ENCODE peak calls at places on chromosomes 1 and 21, in nine cellular contexts. X is adrenal gland, V is BE2C, S is esophagus muscularis mucosa, Z is cardiac muscle cell, G is body of pancreas, C is mammary epithelial cell, K is endodermal cell, A is H9. Q is an unnamed sample.

GRCh38 chr21:27502801-27503200 is 535.9 kb upstream of the ADAMTS5 start:
- DNase-seq in K (no peak), S (no peak), V (no peak), G (no peak), Z (no peak), X (no peak), C (no peak), A (no peak), Q (no peak)

GRCh38 chr1:32816676-32817158 is 441 bp downstream of the YARS1 start:
- DNase-seq in A (no peak), X (no peak), G (peak; percentile 3), Z (peak; percentile 45), S (no peak), K (no peak), C (peak; percentile 83), V (no peak), Q (no peak)

GRCh38 chr1:156675715-156676311 is 1.4 kb downstream of the NES start:
- DNase-seq in G (no peak), V (peak; percentile 84), X (no peak), A (peak; percentile 62), S (no peak), Z (peak; percentile 57), K (peak; percentile 85), C (no peak), Q (peak; percentile 61)

GRCh38 chr1:2547210-2548067 is 8.7 kb upstream of the TNFRSF14 start:
- DNase-seq in X (no peak), S (no peak), K (no peak), A (no peak), G (no peak), V (no peak), C (no peak), Z (no peak), Q (no peak)

GRCh38 chr1:227776277-227776676 is 39.2 kb upstream of the PRSS38 start:
- DNase-seq in C (no peak), G (no peak), X (no peak), Z (no peak), A (no peak), K (no peak), V (no peak), S (no peak), Q (no peak)

GRCh38 chr1:27891196-27891889 is 19.0 kb downstream of the THEMIS2 start:
- DNase-seq in V (no peak), K (no peak), G (peak; percentile 68), A (no peak), C (no peak), S (no peak), X (peak; percentile 45), Z (no peak), Q (no peak)

GRCh38 chr1:41003640-41004220 is 17.8 kb downstream of the SLFNL1 start:
- DNase-seq in X (peak; percentile 99), S (peak; percentile 98), Z (peak; percentile 78), K (peak; percentile 74), A (no peak), G (peak; percentile 95), V (peak; percentile 88), C (peak; percentile 97), Q (peak; percentile 96)

GRCh38 chr1:227094249-227094966 is 154.3 kb downstream of the COQ8A start:
- DNase-seq in A (no peak), X (no peak), S (no peak), C (no peak), K (no peak), Z (no peak), V (no peak), G (peak; percentile 58), Q (no peak)

GRCh38 chr1:210448293-210448892 is 119.7 kb downstream of the HHAT start:
- DNase-seq in C (peak; percentile 18), K (peak; percentile 73), G (peak; percentile 35), A (no peak), V (peak; percentile 63), X (peak; percentile 39), Z (peak; percentile 65), S (no peak), Q (no peak)

GRCh38 chr1:228889289-228889688 is 154.0 kb downstream of the RHOU start:
- DNase-seq in S (no peak), A (no peak), K (no peak), Z (no peak), V (no peak), G (no peak), C (no peak), X (no peak), Q (no peak)

GRCh38 chr1:150925080-150925479 is 1.1 kb upstream of the SETDB1 start:
- DNase-seq in S (no peak), K (no peak), V (no peak), G (no peak), A (peak; percentile 41), Z (no peak), X (peak; percentile 29), C (no peak), Q (no peak)

GRCh38 chr1:29264773-29265389 is 28.6 kb downstream of the PTPRU start:
- DNase-seq in Z (no peak), C (peak; percentile 70), S (no peak), G (no peak), A (no peak), X (no peak), V (no peak), K (no peak), Q (no peak)

GRCh38 chr1:29270881-29271390 is 34.6 kb downstream of the PTPRU start:
- DNase-seq in C (no peak), K (no peak), V (no peak), Z (no peak), X (no peak), S (no peak), A (no peak), G (no peak), Q (no peak)

GRCh38 chr1:29266912-29267311 is 30.6 kb downstream of the PTPRU start:
- DNase-seq in Z (no peak), S (no peak), K (no peak), X (no peak), V (no peak), G (no peak), C (no peak), A (no peak), Q (no peak)

GRCh38 chr1:29269356-29269755 is 33.0 kb downstream of the PTPRU start:
- DNase-seq in C (no peak), V (no peak), G (no peak), X (no peak), S (no peak), K (no peak), A (no peak), Z (no peak), Q (no peak)

GRCh38 chr1:29267341-29268070 is 31.2 kb downstream of the PTPRU start:
- DNase-seq in C (no peak), G (no peak), S (no peak), K (no peak), A (no peak), V (no peak), Z (peak; percentile 57), X (no peak), Q (no peak)
- H3K4me1 ChIP-seq in C (peaks cover 21% of the 10 kb centered on the region), G (peaks cover 15% of the 10 kb centered on the region), S (peaks cover 16% of the 10 kb centered on the region), K (peaks cover 4% of the 10 kb centered on the region), A (peaks cover 8% of the 10 kb centered on the region), V (no peaks in the 10 kb centered on the region), Z (peaks cover 36% of the 10 kb centered on the region), X (no peaks in the 10 kb centered on the region), Q (peaks cover 8% of the 10 kb centered on the region)

GRCh38 chr1:205809469-205809868 is 3.5 kb downstream of the SLC41A1 start:
- DNase-seq in A (no peak), S (no peak), K (no peak), Z (no peak), C (no peak), X (no peak), V (no peak), G (no peak), Q (no peak)
- H3K4me1 ChIP-seq in A (no peaks in the 10 kb centered on the region), S (peaks cover 89% of the 10 kb centered on the region), K (no peaks in the 10 kb centered on the region), Z (peaks cover 38% of the 10 kb centered on the region), C (peaks cover 35% of the 10 kb centered on the region), X (peaks cover 23% of the 10 kb centered on the region), V (no peaks in the 10 kb centered on the region), G (peaks cover 87% of the 10 kb centered on the region), Q (peaks cover 6% of the 10 kb centered on the region)

DNA sequence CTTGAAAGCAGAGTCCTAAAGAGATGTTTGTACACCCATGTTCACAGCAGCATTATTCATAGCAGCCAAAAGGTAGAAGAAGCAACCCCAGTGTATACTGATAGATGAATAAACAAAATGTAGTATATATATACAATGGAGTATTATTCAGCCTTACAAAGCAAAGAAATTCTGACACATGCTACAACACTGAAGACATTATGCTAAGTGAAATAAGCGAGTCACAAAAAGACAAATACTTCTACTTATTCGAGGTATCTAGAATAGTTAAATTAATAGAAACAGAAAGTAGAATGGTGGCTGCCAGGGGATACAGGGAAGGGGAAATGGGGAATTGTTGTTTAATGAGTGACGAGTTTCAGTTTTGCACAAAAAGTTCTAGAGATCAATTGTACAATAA is 23.5 kb downstream of the COP1 start:
- DNase-seq in C (peak; percentile 2), A (no peak), V (no peak), K (no peak), S (no peak), G (no peak), Z (no peak), X (no peak), Q (no peak)
- H3K4me1 ChIP-seq in C (no peaks in the 10 kb centered on the region), A (peaks cover 3% of the 10 kb centered on the region), V (no peaks in the 10 kb centered on the region), K (no peaks in the 10 kb centered on the region), S (no peaks in the 10 kb centered on the region), G (no peaks in the 10 kb centered on the region), Z (peaks cover 5% of the 10 kb centered on the region), X (no peaks in the 10 kb centered on the region), Q (no peaks in the 10 kb centered on the region)

GRCh38 chr1:234720709-234721436 is 110.9 kb upstream of the IRF2BP2 start:
- DNase-seq in C (no peak), G (no peak), A (no peak), K (no peak), S (no peak), V (no peak), X (no peak), Z (no peak), Q (no peak)

GRCh38 chr1:234722267-234722704 is 112.3 kb upstream of the IRF2BP2 start:
- DNase-seq in A (no peak), V (no peak), C (no peak), K (no peak), X (no peak), G (no peak), Z (no peak), S (no peak), Q (peak; percentile 75)

GRCh38 chr1:234719454-234720258 is 109.7 kb upstream of the IRF2BP2 start:
- DNase-seq in S (no peak), G (peak; percentile 58), Z (no peak), V (no peak), X (no peak), A (peak; percentile 17), C (no peak), K (no peak), Q (no peak)

GRCh38 chr1:234722904-234723588 is 113.1 kb upstream of the IRF2BP2 start:
- DNase-seq in S (peak; percentile 95), G (peak; percentile 80), K (peak; percentile 60), V (peak; percentile 58), Z (no peak), A (no peak), X (peak; percentile 83), C (peak; percentile 94), Q (peak; percentile 89)

DNA sequence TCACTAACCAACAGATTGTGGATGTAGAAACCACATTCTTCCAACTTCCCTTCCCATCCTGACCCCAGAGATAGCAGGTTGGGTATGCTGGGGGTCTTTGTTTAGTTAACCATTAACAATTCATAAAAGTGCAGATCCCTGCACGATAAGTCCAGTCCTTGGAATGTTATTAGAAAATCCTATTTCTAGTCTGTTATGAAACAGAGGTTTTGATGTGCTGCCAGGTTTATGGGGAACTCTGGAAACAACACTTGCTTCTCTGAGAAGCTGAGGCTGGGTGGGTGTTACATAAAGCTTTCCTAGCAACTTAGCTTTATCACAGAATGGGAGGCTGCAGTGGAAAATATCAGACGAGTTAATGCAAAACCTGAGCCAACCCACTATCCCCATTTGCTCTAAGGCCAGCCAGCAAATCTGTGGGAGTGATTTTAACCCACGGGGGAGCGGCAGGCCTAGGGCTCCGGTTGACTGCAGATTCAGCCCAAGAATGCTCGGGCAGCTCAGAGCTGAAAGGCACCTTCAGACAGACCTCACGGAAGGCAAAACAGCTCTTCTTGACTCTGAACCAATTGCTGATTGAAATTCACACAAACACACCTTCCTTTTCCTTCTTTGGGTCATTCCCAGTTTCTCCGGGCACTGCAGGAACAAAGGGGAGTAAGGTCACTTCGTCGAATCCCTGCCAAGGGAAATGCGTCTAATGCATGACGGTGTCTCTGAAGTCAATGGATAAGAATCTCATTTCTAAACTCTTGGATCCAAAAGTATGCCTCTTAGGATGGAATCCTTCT is 111.7 kb upstream of the IRF2BP2 start:
- DNase-seq in A (no peak), Z (no peak), V (no peak), K (no peak), C (no peak), G (peak; percentile 83), S (peak; percentile 94), X (peak; percentile 84), Q (peak; percentile 91)
- H3K4me1 ChIP-seq in A (peaks cover 8% of the 10 kb centered on the region), Z (peaks cover 81% of the 10 kb centered on the region), V (peaks cover 62% of the 10 kb centered on the region), K (peaks cover 51% of the 10 kb centered on the region), C (peaks cover 58% of the 10 kb centered on the region), G (peaks cover 96% of the 10 kb centered on the region), S (peaks cover 97% of the 10 kb centered on the region), X (peaks cover 68% of the 10 kb centered on the region), Q (peaks cover 25% of the 10 kb centered on the region)

Q was measured in uterus.